ENCODE peak calls at places on chromosomes 5 and 9, in four cellular contexts. M is spleen, Q is Peyer's patch, I is heart left ventricle. P is an unnamed sample. For H3K4me1, the result is how much of the 10 kb centered on the place peaks cover.

GRCh38 chr5:111254613-111255012 is 30.4 kb downstream of the CAMK4 start:
- DNase-seq in M (no peak), Q (no peak), I (no peak), P (no peak)

GRCh38 chr5:43485406-43485805 is 1.7 kb upstream of the TMEM267 start:
- DNase-seq in M (no peak), Q (no peak), I (no peak), P (no peak)

GRCh38 chr9:534886-535285 is 306.6 kb upstream of the DMRT1 start:
- DNase-seq in M (no peak), Q (no peak), I (no peak), P (no peak)

GRCh38 chr5:90803376-90803775 is 244.8 kb downstream of the ADGRV1 start:
- DNase-seq in M (no peak), Q (no peak), I (no peak), P (no peak)

GRCh38 chr9:81759680-81760215 is 70.4 kb upstream of the TLE1 start:
- DNase-seq in M (no peak), Q (no peak), I (no peak), P (no peak)

GRCh38 chr5:111735829-111736228 is 21.2 kb downstream of the NREP start:
- DNase-seq in M (no peak), Q (peak), I (no peak), P (no peak)

GRCh38 chr5:14399054-14399657 is 182.4 kb upstream of the OTULINL start:
- DNase-seq in M (no peak), Q (no peak), I (no peak), P (no peak)

GRCh38 chr9:136943291-136944093 is 1.0 kb downstream of the FBXW5 start:
- DNase-seq in M (peak), Q (peak), I (no peak), P (no peak)

GRCh38 chr5:3375586-3376311 is 219.9 kb upstream of the IRX1 start:
- DNase-seq in M (no peak), Q (no peak), I (no peak), P (no peak)

GRCh38 chr5:150636391-150637244 is 3.8 kb upstream of the SYNPO start:
- DNase-seq in M (no peak), Q (no peak), I (peak), P (no peak)

GRCh38 chr9:105355810-105356209 is 92.0 kb upstream of the FSD1L start:
- DNase-seq in M (no peak), Q (no peak), I (no peak), P (no peak)

GRCh38 chr9:113057193-113057592 is 669 bp upstream of the ZFP37 start:
- DNase-seq in M (no peak), Q (no peak), I (no peak), P (no peak)

GRCh38 chr5:159975462-159976019 is 33.4 kb upstream of the TTC1 start:
- DNase-seq in M (no peak), Q (no peak), I (no peak), P (no peak)

GRCh38 chr5:139650689-139651501 is 2.7 kb downstream of the CXXC5 start:
- DNase-seq in M (peak), Q (peak), I (peak), P (no peak)

GRCh38 chr5:98205691-98206461 is 567.6 kb upstream of the RGMB start:
- DNase-seq in M (no peak), Q (no peak), I (no peak), P (no peak)

GRCh38 chr9:99752710-99753109 is 69.0 kb upstream of the NR4A3 start:
- DNase-seq in M (no peak), Q (no peak), I (no peak), P (no peak)

GRCh38 chr5:83368835-83369234 is 102.7 kb upstream of the VCAN start:
- DNase-seq in M (no peak), Q (no peak), I (no peak), P (no peak)

GRCh38 chr5:172299916-172300439 is 16.4 kb upstream of the UBTD2 start:
- DNase-seq in M (no peak), Q (no peak), I (no peak), P (no peak)

GRCh38 chr5:178416919-178417318 is 173.3 kb downstream of the COL23A1 start:
- DNase-seq in M (no peak), Q (no peak), I (no peak), P (no peak)

GRCh38 chr5:68534131-68534940 is 318.8 kb downstream of the PIK3R1 start:
- DNase-seq in M (no peak), Q (no peak), I (no peak), P (no peak)

GRCh38 chr9:126894052-126894603 is 20.5 kb upstream of the RALGPS1 start:
- DNase-seq in M (no peak), Q (no peak), I (no peak), P (no peak)
- TF ChIP-seq POLR2A in M (no peak), Q (no peak), I (no peak), P (no peak)

GRCh38 chr5:168765220-168766037 is 186.3 kb upstream of the PANK3 start:
- DNase-seq in M (no peak), Q (no peak), I (no peak), P (no peak)

GRCh38 chr5:168766038-168766700 is 187.0 kb upstream of the PANK3 start:
- DNase-seq in M (no peak), Q (no peak), I (no peak), P (no peak)

GRCh38 chr5:168770996-168771395 is 191.8 kb upstream of the PANK3 start:
- DNase-seq in M (no peak), Q (no peak), I (no peak), P (no peak)

GRCh38 chr5:168770036-168770498 is 190.9 kb upstream of the PANK3 start:
- DNase-seq in M (no peak), Q (no peak), I (no peak), P (no peak)

DNA sequence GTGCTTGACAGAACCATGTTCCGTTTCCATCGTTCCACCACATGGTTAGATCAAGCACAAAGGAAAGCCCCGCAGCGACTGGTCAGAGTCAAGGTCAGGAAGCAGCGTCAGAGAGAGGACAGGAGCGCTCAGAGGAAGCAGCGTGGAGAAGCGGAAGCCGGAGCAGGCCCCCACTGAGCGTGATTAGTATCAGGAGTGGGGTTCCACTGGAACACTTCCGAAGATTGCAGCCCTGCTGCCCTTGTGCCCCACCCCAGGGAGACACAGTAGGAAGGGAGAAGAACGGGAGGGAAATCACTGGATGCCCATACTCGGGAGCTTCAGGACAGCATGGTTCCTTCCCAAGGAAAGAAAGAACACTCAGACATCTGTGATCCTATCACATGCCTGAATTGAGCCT is 189.0 kb upstream of the PANK3 start:
- DNase-seq in M (no peak), Q (no peak), I (no peak), P (no peak)
- H3K4me1 ChIP-seq in M (under half), Q (under half), I (under half), P (under half)

GRCh38 chr9:125189361-125190289 is at the start of gene PPP6C:
- DNase-seq in M (peak), Q (peak), I (peak), P (peak)
- TF ChIP-seq POLR2A in M (no peak), Q (peak), I (peak), P (peak)

GRCh38 chr5:123807177-123807900 is 295.4 kb downstream of the CSNK1G3 start:
- DNase-seq in M (no peak), Q (no peak), I (no peak), P (no peak)

GRCh38 chr5:123810911-123811310 is 298.9 kb downstream of the CSNK1G3 start:
- DNase-seq in M (no peak), Q (no peak), I (no peak), P (no peak)

GRCh38 chr5:123810253-123810652 is 298.3 kb downstream of the CSNK1G3 start:
- DNase-seq in M (no peak), Q (no peak), I (no peak), P (no peak)

GRCh38 chr5:123809594-123810172 is 297.7 kb downstream of the CSNK1G3 start:
- DNase-seq in M (no peak), Q (no peak), I (no peak), P (no peak)

DNA sequence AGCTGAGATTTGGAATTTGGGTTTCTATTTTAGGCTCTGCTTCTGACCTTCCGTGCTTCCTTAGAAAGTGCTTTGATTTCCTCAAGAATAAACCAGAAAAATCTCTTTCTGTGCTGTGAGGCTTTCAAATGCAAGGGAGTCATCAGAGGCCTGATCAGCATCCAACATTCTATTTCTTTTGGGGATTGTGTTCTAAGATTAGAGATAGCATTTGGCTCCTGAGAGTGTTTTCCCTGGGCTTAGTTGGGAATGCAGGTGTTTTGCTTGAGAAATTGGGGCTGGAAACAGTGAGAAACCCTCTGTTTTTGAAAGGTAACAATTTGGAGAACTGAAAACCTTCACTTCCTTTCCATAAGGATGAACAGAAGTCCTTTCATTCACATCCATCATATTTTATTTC is 296.9 kb downstream of the CSNK1G3 start:
- DNase-seq in M (no peak), Q (no peak), I (no peak), P (no peak)
- H3K4me1 ChIP-seq in M (under half), Q (under half), I (under half), P (half or more)

GRCh38 chr5:16936150-16937022 is at the start of gene MYO10:
- DNase-seq in M (peak), Q (peak), I (peak), P (no peak)
- TF ChIP-seq POLR2A in M (no peak), Q (peak), I (no peak), P (peak)

GRCh38 chr9:35907732-35908483 is 1.4 kb upstream of the SPAAR start:
- DNase-seq in M (no peak), Q (peak), I (peak), P (no peak)
- H3K4me1 ChIP-seq in M (half or more), Q (under half), I (under half), P (under half)

GRCh38 chr9:2464624-2465023 is 157.0 kb upstream of the VLDLR start:
- DNase-seq in M (no peak), Q (no peak), I (no peak), P (no peak)
- TF ChIP-seq POLR2A in M (no peak), Q (no peak), I (no peak), P (no peak)

GRCh38 chr9:129479217-129480011 is 141.5 kb downstream of the C9orf50 start:
- DNase-seq in M (no peak), Q (no peak), I (no peak), P (no peak)

GRCh38 chr9:129480227-129480626 is 140.7 kb downstream of the C9orf50 start:
- DNase-seq in M (no peak), Q (no peak), I (no peak), P (no peak)

GRCh38 chr9:129476821-129477611 is 143.9 kb downstream of the C9orf50 start:
- DNase-seq in M (no peak), Q (no peak), I (no peak), P (no peak)

GRCh38 chr9:129480705-129481104 is 140.2 kb downstream of the C9orf50 start:
- DNase-seq in M (no peak), Q (no peak), I (no peak), P (no peak)

GRCh38 chr9:129478461-129478860 is 142.4 kb downstream of the C9orf50 start:
- DNase-seq in M (no peak), Q (no peak), I (no peak), P (no peak)
- H3K4me1 ChIP-seq in M (under half), Q (under half), I (under half), P (under half)

GRCh38 chr9:134054891-134055811 is 12.7 kb downstream of the BRD3 start:
- DNase-seq in M (peak), Q (peak), I (peak), P (no peak)

GRCh38 chr9:134057311-134057665 is 10.5 kb downstream of the BRD3 start:
- DNase-seq in M (peak), Q (no peak), I (no peak), P (no peak)

GRCh38 chr9:134056483-134057310 is 11.1 kb downstream of the BRD3 start:
- DNase-seq in M (no peak), Q (peak), I (peak), P (no peak)

GRCh38 chr9:134053941-134054761 is 13.7 kb downstream of the BRD3 start:
- DNase-seq in M (peak), Q (peak), I (peak), P (no peak)

GRCh38 chr9:134055981-134056461 is 11.8 kb downstream of the BRD3 start:
- DNase-seq in M (peak), Q (peak), I (peak), P (no peak)
- TF ChIP-seq POLR2A in M (no peak), Q (no peak), I (no peak), P (no peak)

GRCh38 chr5:179771496-179771895 is 22.3 kb upstream of the LTC4S start:
- DNase-seq in M (peak), Q (no peak), I (no peak), P (no peak)

GRCh38 chr5:179774442-179774841 is 19.3 kb upstream of the LTC4S start:
- DNase-seq in M (peak), Q (no peak), I (peak), P (no peak)

GRCh38 chr5:179773686-179774040 is 20.1 kb upstream of the LTC4S start:
- DNase-seq in M (peak), Q (no peak), I (peak), P (no peak)

GRCh38 chr5:179769796-179770195 is 24.0 kb upstream of the LTC4S start:
- DNase-seq in M (no peak), Q (no peak), I (no peak), P (no peak)

DNA sequence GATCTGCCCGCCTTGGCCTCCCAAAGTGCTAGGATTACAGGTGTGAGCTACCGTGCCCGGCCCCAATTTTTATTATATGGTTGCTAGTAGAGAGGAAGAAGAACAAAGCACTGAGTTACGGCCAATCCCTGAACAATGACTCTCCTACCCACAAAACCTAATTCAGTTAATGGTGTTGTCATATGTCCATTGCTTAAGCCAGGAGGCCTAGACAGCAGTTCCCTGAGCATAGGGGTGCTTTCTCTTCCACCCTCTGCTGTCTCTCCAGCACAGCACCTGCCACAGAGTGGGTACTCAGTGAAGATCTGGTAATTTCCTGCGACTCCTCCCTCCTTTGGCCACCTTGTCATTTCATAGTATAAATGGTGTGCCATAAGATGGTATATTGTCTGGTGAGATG is 21.4 kb upstream of the LTC4S start:
- DNase-seq in M (peak), Q (no peak), I (no peak), P (no peak)
- H3K4me1 ChIP-seq in M (under half), Q (under half), I (under half), P (under half)